ENCODE peak calls at places on chromosomes 16 and 17, in nine cellular contexts. M is A549, D is transverse colon, R is tibial nerve, F is GM12878, O is K562, J is ovary, H is HepG2, V is sigmoid colon. P is an unnamed sample.
A peak's percentile ranks its signal among the peaks of the same experiment; 100 is the strongest.

GRCh38 chr16:12539185-12539929 is 264.3 kb downstream of the CPPED1 start:
- DNase-seq in V (no peak), J (no peak), R (no peak), M (no peak), H (no peak), D (peak; percentile 17), F (peak; percentile 87), O (no peak), P (no peak)

GRCh38 chr17:64182325-64183012 is 52.5 kb upstream of the ERN1 start:
- DNase-seq in H (no peak), O (no peak), D (no peak), J (no peak), R (no peak), F (no peak), V (no peak), M (no peak), P (no peak)

GRCh38 chr16:648786-649589 is at the start of gene WDR90:
- DNase-seq in R (peak; percentile 86), M (peak; percentile 94), F (peak; percentile 61), V (peak; percentile 97), O (no peak), D (peak; percentile 96), H (peak; percentile 91), J (peak; percentile 97), P (peak; percentile 94)

GRCh38 chr17:81309140-81309858 is 14.2 kb upstream of the SLC38A10 start:
- DNase-seq in R (peak; percentile 85), F (no peak), J (no peak), M (peak; percentile 90), D (peak; percentile 96), V (peak; percentile 95), O (peak; percentile 93), H (peak; percentile 91), P (peak; percentile 90)

GRCh38 chr17:78736526-78737079 is 45.5 kb downstream of the CYTH1 start:
- DNase-seq in F (no peak), V (peak; percentile 80), J (no peak), M (peak; percentile 92), H (no peak), R (peak; percentile 49), D (peak; percentile 94), O (peak; percentile 56), P (peak; percentile 94)

GRCh38 chr17:7929158-7930029 is at the start of gene KCNAB3:
- DNase-seq in H (no peak), D (peak; percentile 42), V (peak; percentile 79), J (peak; percentile 79), M (peak; percentile 32), O (no peak), F (no peak), R (no peak), P (no peak)

GRCh38 chr16:65071371-65072311 is 50.2 kb downstream of the CDH11 start:
- DNase-seq in H (no peak), F (no peak), R (peak; percentile 32), J (peak; percentile 63), O (no peak), M (no peak), V (peak; percentile 80), D (peak; percentile 12), P (no peak)

GRCh38 chr17:51653902-51654301 is 393.6 kb downstream of the UTP18 start:
- DNase-seq in R (no peak), O (no peak), D (no peak), F (no peak), V (no peak), M (peak; percentile 36), H (no peak), J (no peak), P (no peak)

GRCh38 chr17:45189002-45189401 is 27.3 kb downstream of the HEXIM2 start:
- DNase-seq in J (no peak), D (no peak), O (no peak), R (no peak), F (no peak), H (no peak), M (no peak), V (no peak), P (no peak)

GRCh38 chr16:2206780-2207433 is 1.7 kb downstream of the MLST8 start:
- DNase-seq in F (no peak), V (no peak), M (no peak), O (no peak), J (no peak), R (no peak), H (no peak), D (no peak), P (no peak)

GRCh38 chr17:70172921-70173320 is 3.6 kb downstream of the KCNJ2 start:
- DNase-seq in O (no peak), R (no peak), V (no peak), F (no peak), M (no peak), J (no peak), H (no peak), D (no peak), P (no peak)

GRCh38 chr17:39739020-39739884 is 1.5 kb downstream of the GRB7 start:
- DNase-seq in O (peak; percentile 73), M (peak; percentile 80), J (peak; percentile 50), F (no peak), R (no peak), V (no peak), H (peak; percentile 100), D (peak; percentile 91), P (peak; percentile 89)

GRCh38 chr16:68396481-68396880 is 51.8 kb downstream of the SMPD3 start:
- DNase-seq in D (peak; percentile 69), R (no peak), F (no peak), O (no peak), H (peak; percentile 54), V (no peak), M (peak; percentile 32), J (no peak), P (peak; percentile 64)

GRCh38 chr16:28193530-28194423 is 18.0 kb downstream of the XPO6 start:
- DNase-seq in F (no peak), D (no peak), J (no peak), V (no peak), O (no peak), M (peak; percentile 59), R (no peak), H (no peak), P (no peak)

GRCh38 chr16:28191364-28191985 is 20.3 kb downstream of the XPO6 start:
- DNase-seq in O (no peak), D (no peak), R (no peak), J (no peak), M (no peak), F (no peak), H (no peak), V (no peak), P (no peak)

GRCh38 chr16:28195859-28196258 is 15.9 kb downstream of the XPO6 start:
- DNase-seq in M (no peak), V (no peak), F (no peak), J (no peak), D (no peak), H (no peak), O (no peak), R (no peak), P (no peak)

GRCh38 chr16:28196331-28196987 is 15.3 kb downstream of the XPO6 start:
- DNase-seq in V (no peak), R (no peak), M (no peak), F (no peak), O (no peak), H (no peak), D (no peak), J (no peak), P (no peak)

GRCh38 chr16:28192811-28193529 is 18.8 kb downstream of the XPO6 start:
- DNase-seq in O (no peak), R (no peak), V (no peak), J (no peak), F (no peak), D (peak; percentile 65), M (no peak), H (no peak), P (peak; percentile 42)
- TF ChIP-seq POLR2A in O (no peak), R (no peak), V (no peak), J (no peak), F (peak; percentile 28), D (peak; percentile 43), M (no peak), H (no peak), P (no peak)

GRCh38 chr17:17141860-17142552 is 64.1 kb downstream of the PLD6 start:
- DNase-seq in H (no peak), J (peak; percentile 84), V (peak; percentile 78), R (no peak), M (peak; percentile 63), D (no peak), F (no peak), O (peak; percentile 82), P (no peak)
- TF ChIP-seq EP300 in H (no peak), J (no peak), V (no peak), R (peak; percentile 35), M (no peak), D (no peak), F (no peak), O (no peak), P (no peak)

GRCh38 chr16:89375686-89376085 is 114.7 kb downstream of the ANKRD11 start:
- DNase-seq in M (no peak), R (no peak), D (no peak), H (no peak), J (no peak), O (no peak), F (no peak), V (no peak), P (no peak)

GRCh38 chr16:89375021-89375420 is 115.3 kb downstream of the ANKRD11 start:
- DNase-seq in O (no peak), H (no peak), M (no peak), D (no peak), V (no peak), F (no peak), J (no peak), R (no peak), P (no peak)

GRCh38 chr16:89378947-89379771 is 111.2 kb downstream of the ANKRD11 start:
- DNase-seq in O (no peak), H (no peak), R (no peak), M (no peak), D (no peak), J (peak; percentile 78), F (no peak), V (peak; percentile 55), P (no peak)

GRCh38 chr16:89377446-89377838 is 112.9 kb downstream of the ANKRD11 start:
- DNase-seq in D (no peak), V (no peak), J (no peak), M (no peak), F (no peak), R (no peak), H (no peak), O (no peak), P (no peak)

DNA sequence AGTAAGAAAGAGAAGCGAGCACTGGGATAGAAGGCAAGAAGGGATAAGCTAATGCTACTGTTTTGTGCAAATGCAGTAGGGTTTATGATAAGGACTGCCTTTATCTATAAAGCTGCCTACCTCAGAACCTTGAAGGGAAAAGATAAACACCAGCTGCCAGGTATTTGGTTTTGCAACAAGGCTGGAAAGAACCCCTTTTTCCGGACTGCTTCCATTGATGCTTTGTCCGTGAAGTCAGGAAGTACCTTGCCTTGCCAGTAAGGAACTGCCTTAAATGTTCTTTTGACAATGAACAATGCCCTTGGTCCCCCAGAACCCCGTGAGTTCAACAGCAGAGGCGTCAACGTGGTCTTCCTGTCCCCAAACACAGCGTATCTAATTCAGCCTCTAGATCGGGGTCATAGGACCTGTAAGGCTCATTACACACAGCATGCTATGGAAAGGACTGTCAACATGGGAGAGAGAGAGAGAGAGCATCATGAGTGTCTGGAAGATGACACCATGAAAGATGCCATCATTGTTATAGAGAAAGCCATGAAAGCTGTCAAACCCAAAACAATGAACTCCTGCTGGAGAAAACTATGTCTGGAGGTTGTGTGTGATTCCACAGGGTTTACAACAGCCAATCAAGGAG is 113.4 kb downstream of the ANKRD11 start:
- DNase-seq in M (no peak), O (no peak), D (no peak), H (peak; percentile 50), R (no peak), J (no peak), V (no peak), F (no peak), P (no peak)
- H3K4me1 ChIP-seq in M (peaks cover 5% of the 10 kb centered on the region), O (peaks cover 22% of the 10 kb centered on the region), D (no peaks in the 10 kb centered on the region), H (peaks cover 40% of the 10 kb centered on the region), R (no peaks in the 10 kb centered on the region), J (peaks cover 23% of the 10 kb centered on the region), V (peaks cover 63% of the 10 kb centered on the region), F (peaks cover 13% of the 10 kb centered on the region), P (peaks cover 20% of the 10 kb centered on the region)

GRCh38 chr16:19582050-19582784 is 26.7 kb downstream of the VPS35L start:
- DNase-seq in F (no peak), O (no peak), V (no peak), J (no peak), H (no peak), R (no peak), D (no peak), M (peak; percentile 24), P (no peak)
- TF ChIP-seq POLR2A in F (no peak), O (no peak), V (no peak), J (no peak), H (no peak), R (no peak), D (no peak), M (no peak), P (no peak)